ENCODE peak calls at places on chromosomes 6 and 20, in seven cellular contexts. W, F, C, M, V, R and S are unnamed samples.

GRCh38 chr6:24520929-24521546 is 26.3 kb downstream of the ALDH5A1 start:
- DNase-seq in R (peak; percentile 8), W (peak; percentile 67), C (peak; percentile 23), V (peak; percentile 62), M (no peak), F (no peak), S (no peak)

GRCh38 chr6:364609-365540 is 26.7 kb upstream of the IRF4 start:
- DNase-seq in M (peak; percentile 78), W (no peak), V (no peak), C (no peak), R (no peak), F (no peak), S (no peak)

GRCh38 chr6:32074996-32075532 is 34.1 kb downstream of the TNXB start:
- DNase-seq in M (no peak), C (no peak), W (no peak), V (no peak), R (no peak), F (peak; percentile 56), S (no peak)

GRCh38 chr6:140480852-140481251 is 1106.4 kb upstream of the CITED2 start:
- DNase-seq in M (no peak), V (no peak), C (no peak), R (no peak), F (peak; percentile 45), W (no peak), S (no peak)

GRCh38 chr20:14879839-14880238 is 542.4 kb upstream of the FLRT3 start:
- DNase-seq in V (no peak), M (no peak), C (no peak), W (no peak), F (peak; percentile 3), R (no peak), S (no peak)

GRCh38 chr20:1313236-1313964 is 15.5 kb downstream of the SDCBP2 start:
- DNase-seq in F (peak; percentile 55), C (peak; percentile 49), M (no peak), R (peak; percentile 37), V (peak; percentile 87), W (peak; percentile 88), S (no peak)

GRCh38 chr6:63307581-63308246 is 12.1 kb downstream of the LGSN start:
- DNase-seq in V (peak; percentile 59), C (peak; percentile 47), R (peak; percentile 37), M (peak; percentile 13), F (peak; percentile 11), W (peak; percentile 55), S (no peak)

GRCh38 chr6:16800942-16801341 is 39.7 kb upstream of the ATXN1 start:
- DNase-seq in V (no peak), M (no peak), W (no peak), C (no peak), F (peak; percentile 60), R (no peak), S (no peak)

GRCh38 chr6:135962731-135963130 is 111.2 kb downstream of the PDE7B start:
- DNase-seq in R (peak; percentile 89), M (no peak), F (peak; percentile 99), W (no peak), V (no peak), C (no peak), S (no peak)

GRCh38 chr6:6251555-6252280 is 68.7 kb downstream of the F13A1 start:
- DNase-seq in C (no peak), W (no peak), R (no peak), V (no peak), M (no peak), F (no peak), S (no peak)

GRCh38 chr6:1838604-1839003 is 228.9 kb downstream of the FOXC1 start:
- DNase-seq in F (peak; percentile 79), R (no peak), M (no peak), C (no peak), V (peak; percentile 54), W (no peak), S (no peak)

GRCh38 chr6:158910484-158911075 is 89.4 kb downstream of the RSPH3 start:
- DNase-seq in F (peak; percentile 33), W (peak; percentile 76), M (peak; percentile 54), C (no peak), R (peak; percentile 53), V (no peak), S (no peak)

GRCh38 chr6:30360139-30360538 is 15.2 kb downstream of the RPP21 start:
- DNase-seq in W (peak; percentile 7), M (no peak), C (no peak), V (no peak), F (no peak), R (no peak), S (no peak)

GRCh38 chr20:53162251-53162835 is 190.2 kb downstream of the TSHZ2 start:
- DNase-seq in R (peak; percentile 75), V (peak; percentile 81), C (peak; percentile 42), W (peak; percentile 65), M (no peak), F (peak; percentile 91), S (no peak)

GRCh38 chr20:47204008-47204745 is 152.3 kb downstream of the ZMYND8 start:
- DNase-seq in R (peak; percentile 93), C (peak; percentile 92), W (no peak), V (no peak), F (peak; percentile 72), M (no peak), S (peak; percentile 56)

GRCh38 chr6:35043381-35043780 is 97.8 kb downstream of the TCP11 start:
- DNase-seq in V (no peak), C (no peak), W (no peak), R (no peak), M (no peak), F (no peak), S (no peak)

GRCh38 chr20:61118429-61119224 is 133.4 kb upstream of the CDH4 start:
- DNase-seq in R (no peak), W (no peak), C (no peak), F (peak; percentile 81), V (no peak), M (no peak), S (no peak)

GRCh38 chr6:104409913-104410312 is 449.8 kb downstream of the HACE1 start:
- DNase-seq in W (no peak), R (no peak), M (no peak), C (no peak), V (no peak), F (no peak), S (no peak)

GRCh38 chr6:70131528-70131927 is 171.4 kb downstream of the COL9A1 start:
- DNase-seq in F (no peak), R (no peak), V (peak; percentile 60), M (peak; percentile 59), C (no peak), W (no peak), S (no peak)

GRCh38 chr6:84434550-84434949 is 207.1 kb upstream of the CEP162 start:
- DNase-seq in C (no peak), V (no peak), R (no peak), M (no peak), W (no peak), F (no peak), S (no peak)

GRCh38 chr20:48069626-48070025 is 284.3 kb upstream of the SULF2 start:
- DNase-seq in M (no peak), C (no peak), V (no peak), R (no peak), W (no peak), F (no peak), S (no peak)

GRCh38 chr20:47266847-47267515 is 89.5 kb downstream of the ZMYND8 start:
- DNase-seq in R (no peak), V (no peak), F (no peak), M (no peak), W (no peak), C (no peak), S (no peak)

GRCh38 chr20:8633366-8633765 is 435.5 kb upstream of the PLCB4 start:
- DNase-seq in V (no peak), F (peak; percentile 54), C (no peak), M (no peak), R (no peak), W (no peak), S (no peak)

GRCh38 chr6:98824907-98825601 is 9.3 kb upstream of the POU3F2 start:
- DNase-seq in V (no peak), R (no peak), W (peak; percentile 62), M (no peak), C (no peak), F (no peak), S (no peak)
- TF ChIP-seq EZH2 in V (no peak), R (peak; percentile 95), W (peak; percentile 74), M (no peak), C (no peak), F (peak; percentile 97), S (peak; percentile 97)

DNA sequence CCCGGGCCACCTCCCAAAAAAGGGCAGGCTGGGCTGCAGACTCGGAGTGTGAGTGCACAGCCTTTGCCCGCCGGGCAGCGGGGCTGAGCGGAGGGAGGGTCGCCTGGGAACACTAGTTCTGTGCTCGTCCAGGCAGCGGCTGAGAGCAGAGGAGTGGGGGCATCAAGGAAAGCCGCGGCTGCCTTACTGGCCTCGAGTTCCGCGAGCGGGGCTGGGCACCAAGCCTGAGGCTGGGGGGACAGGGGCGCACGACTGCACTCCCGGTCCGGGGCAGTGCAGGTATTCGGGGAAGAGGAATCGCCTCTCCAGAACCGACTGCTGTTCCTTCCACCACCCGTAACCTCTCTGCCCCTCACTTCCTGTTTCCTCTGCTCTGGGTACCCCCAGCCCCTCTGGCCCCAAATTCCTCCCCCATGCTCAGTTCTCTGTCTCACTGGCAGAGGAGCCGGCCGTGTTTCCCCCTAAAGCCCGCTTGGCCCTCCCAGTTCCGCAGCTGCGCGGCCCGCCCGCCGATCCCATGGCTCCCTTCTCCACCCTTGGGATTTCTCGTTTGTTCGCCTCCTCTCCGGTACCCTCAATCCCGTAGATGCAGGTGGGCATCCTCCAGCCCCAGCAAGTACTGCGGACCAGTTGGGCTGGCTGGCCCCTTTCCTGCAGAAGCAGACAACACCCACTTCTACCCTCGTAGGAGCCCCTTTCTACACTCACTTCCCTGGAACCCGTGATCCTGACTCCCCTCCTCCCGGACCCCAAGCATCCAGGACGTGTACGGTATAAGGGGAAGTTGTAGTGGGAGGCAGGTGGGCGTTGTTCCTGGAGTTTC is 5.1 kb downstream of the RING1 start:
- DNase-seq in R (no peak), W (peak; percentile 63), C (no peak), M (no peak), F (no peak), V (no peak), S (no peak)
- TF ChIP-seq EZH2 in R (no peak), W (no peak), C (no peak), M (no peak), F (peak; percentile 51), V (no peak), S (peak; percentile 31)

GRCh38 chr20:62878244-62879030 is 16.8 kb upstream of the TCFL5 start:
- DNase-seq in V (no peak), R (no peak), F (no peak), M (no peak), W (peak; percentile 65), C (no peak), S (no peak)

GRCh38 chr20:62880935-62881661 is 19.5 kb upstream of the TCFL5 start:
- DNase-seq in F (no peak), W (no peak), R (no peak), C (no peak), V (no peak), M (no peak), S (no peak)

GRCh38 chr20:62881662-62882395 is 20.2 kb upstream of the TCFL5 start:
- DNase-seq in W (no peak), M (no peak), V (no peak), R (no peak), C (no peak), F (no peak), S (no peak)

GRCh38 chr20:62880147-62880934 is 18.7 kb upstream of the TCFL5 start:
- DNase-seq in R (no peak), V (no peak), F (no peak), M (no peak), W (no peak), C (no peak), S (no peak)

GRCh38 chr20:62879275-62880146 is 17.9 kb upstream of the TCFL5 start:
- DNase-seq in V (no peak), F (no peak), W (no peak), C (no peak), M (no peak), R (no peak), S (no peak)
- TF ChIP-seq EZH2 in V (no peak), F (no peak), W (no peak), C (no peak), M (no peak), R (no peak), S (no peak)

GRCh38 chr6:99619409-99619762 is 12.8 kb downstream of the PRDM13 start:
- DNase-seq in V (no peak), F (no peak), M (no peak), C (no peak), W (no peak), R (no peak), S (no peak)
- TF ChIP-seq EZH2 in V (peak; percentile 67), F (no peak), M (no peak), C (no peak), W (peak; percentile 80), R (no peak), S (no peak)